ENCODE peak calls at places on chromosomes 5 and 9, in six cellular contexts. Y is skeletal muscle cell, H is LNCaP clone FGC, D is Ammon's horn, Q is NCI-H526 treated with DMSO at 0.1 percent for 48 hours, S is prostate gland. K is an unnamed sample.

GRCh38 chr5:79791843-79792242 is 102.2 kb downstream of the CMYA5 start:
- DNase-seq in Y (no peak), H (peak), D (no peak), Q (no peak), S (no peak), K (no peak)

GRCh38 chr9:134169724-134170401 is 5.5 kb upstream of the RNU6ATAC start:
- DNase-seq in Y (no peak), H (no peak), D (no peak), Q (no peak), S (no peak), K (no peak)

GRCh38 chr5:181248277-181248676 is 4.6 kb upstream of the RACK1 start:
- DNase-seq in Y (no peak), H (no peak), D (no peak), Q (no peak), S (no peak), K (no peak)

GRCh38 chr9:125343518-125344284 is 82.1 kb downstream of the GAPVD1 start:
- DNase-seq in Y (peak), H (peak), D (no peak), Q (no peak), S (no peak), K (no peak)

GRCh38 chr9:89759563-89759962 is 154.8 kb downstream of the GADD45G start:
- DNase-seq in Y (no peak), H (no peak), D (no peak), Q (no peak), S (no peak), K (peak)

GRCh38 chr9:95077766-95078382 is 239.6 kb downstream of the FANCC start:
- DNase-seq in Y (no peak), H (no peak), D (peak), Q (no peak), S (no peak), K (no peak)

GRCh38 chr5:65512170-65512937 is 30.6 kb upstream of the ADAMTS6 start:
- DNase-seq in Y (no peak), H (no peak), D (no peak), Q (no peak), S (no peak), K (no peak)

GRCh38 chr9:112605518-112605917 is 112.4 kb downstream of the INIP start:
- DNase-seq in Y (no peak), H (no peak), D (no peak), Q (no peak), S (no peak), K (no peak)

GRCh38 chr5:82054004-82054710 is 82.3 kb downstream of the ATG10 start:
- DNase-seq in Y (no peak), H (no peak), D (no peak), Q (no peak), S (no peak), K (no peak)

GRCh38 chr9:92342825-92343488 is 17.2 kb downstream of the CENPP start:
- DNase-seq in Y (no peak), H (no peak), D (no peak), Q (no peak), S (no peak), K (no peak)

GRCh38 chr9:31394040-31394473 is 990.4 kb upstream of the ACO1 start:
- DNase-seq in Y (peak), H (no peak), D (no peak), Q (no peak), S (no peak), K (no peak)

GRCh38 chr9:4171519-4171918 is 128.3 kb downstream of the GLIS3 start:
- DNase-seq in Y (no peak), H (no peak), D (no peak), Q (no peak), S (no peak), K (no peak)

GRCh38 chr9:21766096-21766495 is 36.3 kb upstream of the MTAP start:
- DNase-seq in Y (no peak), H (no peak), D (no peak), Q (no peak), S (no peak), K (no peak)

GRCh38 chr5:5939724-5940370 is 438.5 kb downstream of the MED10 start:
- DNase-seq in Y (no peak), H (no peak), D (no peak), Q (no peak), S (no peak), K (no peak)

GRCh38 chr5:177496111-177497010 is 1.0 kb downstream of the PDLIM7 start:
- DNase-seq in Y (peak), H (no peak), D (no peak), Q (peak), S (peak), K (peak)

GRCh38 chr9:759983-760715 is 81.3 kb upstream of the DMRT1 start:
- DNase-seq in Y (no peak), H (no peak), D (no peak), Q (no peak), S (no peak), K (no peak)

GRCh38 chr9:36276840-36277239 is 18.6 kb upstream of the GNE start:
- DNase-seq in Y (peak), H (no peak), D (no peak), Q (no peak), S (no peak), K (no peak)

GRCh38 chr5:63089147-63089546 is 510.5 kb downstream of the LRRC70 start:
- DNase-seq in Y (no peak), H (no peak), D (peak), Q (no peak), S (no peak), K (no peak)

GRCh38 chr5:133652951-133653601 is 40.7 kb upstream of the FSTL4 start:
- DNase-seq in Y (no peak), H (no peak), D (no peak), Q (no peak), S (no peak), K (no peak)

GRCh38 chr9:135039266-135039870 is 48.1 kb upstream of the OLFM1 start:
- DNase-seq in Y (no peak), H (no peak), D (no peak), Q (no peak), S (no peak), K (no peak)

GRCh38 chr5:154627711-154628678 is 127.2 kb upstream of the LARP1 start:
- DNase-seq in Y (no peak), H (no peak), D (no peak), Q (no peak), S (no peak), K (no peak)

GRCh38 chr5:93585054-93585751 is 2.2 kb downstream of the NR2F1 start:
- DNase-seq in Y (no peak), H (no peak), D (no peak), Q (no peak), S (no peak), K (peak)

GRCh38 chr5:110058175-110058574 is 368.4 kb downstream of the MAN2A1 start:
- DNase-seq in Y (no peak), H (peak), D (no peak), Q (no peak), S (peak), K (no peak)

GRCh38 chr9:81035171-81035570 is 654.2 kb downstream of the TLE1 start:
- DNase-seq in Y (peak), H (no peak), D (no peak), Q (no peak), S (no peak), K (no peak)

GRCh38 chr9:22622823-22623222 is 176.2 kb downstream of the DMRTA1 start:
- DNase-seq in Y (no peak), H (no peak), D (peak), Q (no peak), S (no peak), K (no peak)

GRCh38 chr9:107540167-107540566 is 50.6 kb upstream of the KLF4 start:
- DNase-seq in Y (no peak), H (no peak), D (no peak), Q (no peak), S (no peak), K (no peak)

GRCh38 chr5:150058480-150059126 is 27.8 kb downstream of the CSF1R start:
- DNase-seq in Y (peak), H (no peak), D (peak), Q (no peak), S (no peak), K (no peak)

GRCh38 chr5:43042176-43042625 is 2.1 kb upstream of the ANXA2R start:
- DNase-seq in Y (no peak), H (no peak), D (no peak), Q (peak), S (peak), K (no peak)

GRCh38 chr5:133406208-133406607 is 206.1 kb downstream of the FSTL4 start:
- DNase-seq in Y (no peak), H (no peak), D (no peak), Q (no peak), S (no peak), K (no peak)

GRCh38 chr9:122291458-122291857 is 26.8 kb downstream of the MRRF start:
- DNase-seq in Y (no peak), H (no peak), D (no peak), Q (no peak), S (no peak), K (no peak)

GRCh38 chr5:61342066-61342465 is 10.0 kb downstream of the ZSWIM6 start:
- DNase-seq in Y (no peak), H (no peak), D (no peak), Q (no peak), S (no peak), K (no peak)

GRCh38 chr5:32461441-32462120 is 17.0 kb upstream of the ZFR start:
- DNase-seq in Y (no peak), H (no peak), D (no peak), Q (no peak), S (no peak), K (no peak)

GRCh38 chr5:177107159-177107558 is 20.4 kb downstream of the FGFR4 start:
- DNase-seq in Y (no peak), H (no peak), D (no peak), Q (no peak), S (no peak), K (no peak)

GRCh38 chr5:74408150-74409043 is 232.1 kb downstream of the ENC1 start:
- DNase-seq in Y (no peak), H (peak), D (no peak), Q (peak), S (no peak), K (no peak)

GRCh38 chr9:129832957-129833356 is 2.1 kb downstream of the C9orf78 start:
- DNase-seq in Y (no peak), H (no peak), D (no peak), Q (no peak), S (no peak), K (no peak)

K was measured in HuH-7.5.